ENCODE peak calls at places on chromosome 20, in four cellular contexts. I is endothelial cell of umbilical vein, C is left ventricle myocardium inferior, S is Panc1. Z is an unnamed sample.

GRCh38 chr20:12977634-12978394 is 31.0 kb upstream of the SPTLC3 start:
- DNase-seq in I (no peak), C (no peak), S (no peak), Z (no peak)

GRCh38 chr20:35174458-35175216 is 2.8 kb downstream of the PROCR start:
- DNase-seq in I (peak), C (no peak), S (no peak), Z (peak)

GRCh38 chr20:64226686-64227576 is 28.6 kb upstream of the PCMTD2 start:
- DNase-seq in I (no peak), C (no peak), S (no peak), Z (no peak)

GRCh38 chr20:36778831-36779655 is 5.5 kb upstream of the DSN1 start:
- DNase-seq in I (no peak), C (no peak), S (no peak), Z (no peak)

GRCh38 chr20:63858393-63859165 is 2.7 kb upstream of the ABHD16B start:
- DNase-seq in I (peak), C (peak), S (no peak), Z (peak)

GRCh38 chr20:54650201-54650722 is 174.9 kb downstream of the DOK5 start:
- DNase-seq in I (no peak), C (no peak), S (no peak), Z (no peak)

GRCh38 chr20:51497542-51498467 is 44.7 kb downstream of the NFATC2 start:
- DNase-seq in I (peak), C (no peak), S (no peak), Z (no peak)

GRCh38 chr20:52103469-52103910 is 88.1 kb downstream of the ZFP64 start:
- DNase-seq in I (peak), C (no peak), S (no peak), Z (no peak)

GRCh38 chr20:49384437-49385434 is 97.7 kb downstream of the KCNB1 start:
- DNase-seq in I (peak), C (peak), S (peak), Z (peak)

DNA sequence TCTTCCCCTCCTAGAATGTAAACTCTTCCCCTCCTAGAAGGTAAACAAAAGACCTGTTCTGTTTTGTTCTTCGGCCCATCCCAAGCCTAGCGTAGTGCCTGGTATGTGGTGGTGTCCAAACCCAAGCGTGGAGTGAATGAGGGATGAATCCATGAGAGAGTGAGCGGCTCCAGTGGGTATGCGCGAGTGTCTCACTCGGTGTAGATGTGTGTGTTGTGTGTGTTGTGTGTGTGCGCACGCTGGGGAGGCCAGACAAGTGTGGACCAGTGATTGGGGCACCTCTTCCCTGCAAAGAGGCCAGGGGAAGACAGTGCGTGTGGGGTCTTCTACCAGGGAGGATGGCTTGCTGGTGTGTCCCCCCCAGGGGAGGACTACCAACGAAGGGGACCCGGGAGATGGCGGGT is 392 bp upstream of the SLC2A10 start:
- DNase-seq in I (no peak), C (no peak), S (no peak), Z (peak)
- H3K27ac ChIP-seq in I (no peak), C (peak), S (no peak), Z (peak)

GRCh38 chr20:62583424-62583920 is 58.8 kb upstream of the SLCO4A1 start:
- DNase-seq in I (no peak), C (no peak), S (no peak), Z (no peak)
- TF ChIP-seq CTCF in I (no peak), C (no peak), S (no peak), Z (no peak)

DNA sequence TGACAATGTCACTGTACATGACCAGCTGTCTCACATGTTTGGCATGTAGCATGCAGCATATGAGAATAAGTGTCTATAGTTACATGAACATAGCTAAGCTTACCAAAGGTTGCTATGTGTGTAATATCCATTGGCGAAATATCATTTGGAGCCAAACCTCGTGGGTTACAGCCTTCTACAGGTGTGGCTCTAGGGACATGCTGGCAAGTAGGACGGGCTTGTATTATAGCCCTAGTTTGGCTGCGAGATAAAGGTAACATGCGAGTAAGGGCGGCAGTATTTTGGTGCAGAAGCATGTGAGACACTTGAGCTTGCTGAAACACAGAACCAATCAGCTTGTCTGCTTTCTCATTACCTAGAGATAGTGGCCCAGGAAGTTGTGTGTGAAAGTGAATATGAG is 6.4 kb upstream of the ABHD12 start:
- DNase-seq in I (no peak), C (no peak), S (no peak), Z (peak)
- H3K27ac ChIP-seq in I (no peak), C (no peak), S (peak), Z (peak)

GRCh38 chr20:25259788-25260254 is 11.9 kb downstream of the PYGB start:
- DNase-seq in I (no peak), C (no peak), S (no peak), Z (peak)
- TF ChIP-seq CTCF in I (no peak), C (no peak), S (no peak), Z (no peak)

DNA sequence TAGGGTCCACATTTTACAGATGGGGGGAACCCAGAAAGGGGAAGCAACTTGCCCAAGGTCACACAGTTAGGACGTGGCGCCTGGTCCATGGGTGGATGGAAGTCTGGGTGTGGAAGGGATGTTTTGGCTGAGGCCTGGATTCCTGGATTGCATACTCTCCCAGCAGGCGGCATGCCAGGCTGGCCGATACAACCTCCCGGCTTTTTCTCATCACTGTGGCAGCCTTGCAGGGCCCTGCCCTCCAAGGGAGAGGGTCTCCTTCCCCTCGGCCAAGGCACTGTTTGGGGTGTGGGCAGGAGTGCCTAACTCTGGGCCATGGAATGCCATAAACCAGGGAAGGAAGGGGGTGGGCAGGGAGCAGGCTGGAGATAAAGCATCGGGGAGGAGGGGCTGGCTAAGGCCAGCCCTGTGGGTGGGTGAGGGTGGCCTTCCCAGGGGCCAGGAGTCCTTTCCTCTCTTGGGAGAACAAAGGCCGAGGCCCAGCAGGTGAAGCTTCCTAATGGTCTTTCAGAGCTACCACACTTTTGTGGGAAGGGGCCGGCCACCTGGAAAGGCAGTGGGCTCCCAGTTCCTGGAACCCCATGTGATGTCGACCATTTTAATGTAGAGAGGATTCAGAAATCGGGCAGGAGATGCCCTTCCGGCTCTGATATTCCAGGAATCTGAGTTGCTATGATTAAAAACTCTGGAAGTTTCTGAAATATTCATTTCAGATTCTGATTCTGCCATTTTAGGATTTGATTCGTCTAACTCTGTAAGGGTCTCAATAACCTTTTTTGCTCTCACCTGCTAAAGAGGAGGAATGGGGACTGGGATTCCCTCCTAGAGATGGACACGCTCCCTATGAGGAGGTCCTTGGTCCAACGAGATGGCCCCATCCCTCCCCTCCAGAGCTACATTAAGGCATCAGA is 4.2 kb downstream of the FOXS1 start:
- DNase-seq in I (no peak), C (no peak), S (no peak), Z (no peak)
- H3K27ac ChIP-seq in I (peak), C (peak), S (peak), Z (no peak)